ENCODE peak calls at places on chromosome 5, in six cellular contexts. O is OCI-LY7, I is esophagus squamous epithelium, X is heart right ventricle, E is mesendoderm, F is neuronal stem cell. R is an unnamed sample.
A peak's percentile ranks its signal among the peaks of the same experiment; 100 is the strongest.

GRCh38 chr5:137616046-137616445 is 116.9 kb upstream of the SPOCK1 start:
- DNase-seq in E (peak; percentile 53), X (no peak), O (no peak), F (no peak), I (no peak), R (no peak)

GRCh38 chr5:152072076-152072475 is 147.4 kb upstream of the GLRA1 start:
- DNase-seq in E (peak; percentile 35), X (peak; percentile 42), I (no peak), F (no peak), O (no peak), R (no peak)

GRCh38 chr5:150081541-150082283 is 4.6 kb downstream of the CSF1R start:
- DNase-seq in E (no peak), F (no peak), O (peak; percentile 31), X (peak; percentile 57), I (no peak), R (no peak)

GRCh38 chr5:178793156-178793555 is 62.7 kb upstream of the ZNF354A start:
- DNase-seq in X (peak; percentile 33), E (peak; percentile 51), F (no peak), O (peak; percentile 35), I (no peak), R (no peak)

GRCh38 chr5:59760798-59761348 is 132.7 kb downstream of the PDE4D start:
- DNase-seq in O (no peak), E (no peak), X (no peak), I (no peak), F (no peak), R (no peak)

GRCh38 chr5:4413996-4414395 is 726.1 kb upstream of the ADAMTS16 start:
- DNase-seq in O (no peak), X (no peak), F (no peak), E (peak; percentile 53), I (no peak), R (no peak)

GRCh38 chr5:20300110-20300509 is 312.1 kb upstream of the CDH18 start:
- DNase-seq in E (no peak), O (no peak), I (no peak), X (no peak), F (no peak), R (no peak)

GRCh38 chr5:169795311-169795710 is 158.2 kb downstream of the DOCK2 start:
- DNase-seq in E (no peak), I (no peak), O (no peak), X (no peak), F (no peak), R (no peak)

GRCh38 chr5:116521173-116521872 is 53.3 kb downstream of the SEMA6A start:
- DNase-seq in E (peak; percentile 53), O (no peak), X (no peak), I (no peak), F (no peak), R (no peak)

GRCh38 chr5:79408028-79408427 is 105.9 kb downstream of the HOMER1 start:
- DNase-seq in O (no peak), X (no peak), F (no peak), E (no peak), I (no peak), R (no peak)

GRCh38 chr5:140358738-140359310 is 1.2 kb upstream of the SLC4A9 start:
- DNase-seq in F (peak; percentile 54), X (no peak), E (peak; percentile 89), I (no peak), O (no peak), R (no peak)

GRCh38 chr5:103602465-103602864 is 39.9 kb upstream of the NUDT12 start:
- DNase-seq in I (no peak), F (no peak), X (no peak), O (no peak), E (no peak), R (no peak)

GRCh38 chr5:128765448-128766061 is 199.7 kb upstream of the SLC27A6 start:
- DNase-seq in I (no peak), O (no peak), X (no peak), F (no peak), E (no peak), R (no peak)

GRCh38 chr5:114176356-114176755 is 185.5 kb upstream of the KCNN2 start:
- DNase-seq in O (no peak), F (no peak), E (no peak), I (no peak), X (no peak), R (no peak)

GRCh38 chr5:89065919-89066318 is 182.9 kb upstream of the MEF2C start:
- DNase-seq in O (no peak), E (no peak), F (no peak), X (no peak), I (no peak), R (no peak)

GRCh38 chr5:31833005-31833404 is 194.1 kb downstream of the PDZD2 start:
- DNase-seq in X (no peak), F (no peak), E (no peak), I (no peak), O (no peak), R (no peak)

GRCh38 chr5:171433952-171434676 is 14.7 kb downstream of the FGF18 start:
- DNase-seq in F (no peak), X (no peak), O (no peak), E (no peak), I (no peak), R (no peak)

GRCh38 chr5:36272136-36272665 is 29.5 kb downstream of the RANBP3L start:
- DNase-seq in F (no peak), E (no peak), X (no peak), I (no peak), O (no peak), R (no peak)

GRCh38 chr5:156435101-156435500 is 108.1 kb downstream of the SGCD start:
- DNase-seq in O (no peak), X (no peak), I (no peak), E (no peak), F (no peak), R (no peak)

GRCh38 chr5:151155149-151155776 is 2.3 kb downstream of the ANXA6 start:
- DNase-seq in F (no peak), I (no peak), E (no peak), O (peak; percentile 67), X (no peak), R (no peak)

GRCh38 chr5:180208435-180209081 is 453 bp downstream of the RASGEF1C start:
- DNase-seq in E (peak; percentile 14), X (no peak), O (no peak), F (peak; percentile 29), I (no peak), R (no peak)
- H3K4me3 ChIP-seq in E (no peak overlapping the region), X (no peak overlapping the region), O (no peak overlapping the region), F (peak overlapping the region; percentile 40), I (peak overlapping the region; percentile 45), R (no peak overlapping the region)

DNA sequence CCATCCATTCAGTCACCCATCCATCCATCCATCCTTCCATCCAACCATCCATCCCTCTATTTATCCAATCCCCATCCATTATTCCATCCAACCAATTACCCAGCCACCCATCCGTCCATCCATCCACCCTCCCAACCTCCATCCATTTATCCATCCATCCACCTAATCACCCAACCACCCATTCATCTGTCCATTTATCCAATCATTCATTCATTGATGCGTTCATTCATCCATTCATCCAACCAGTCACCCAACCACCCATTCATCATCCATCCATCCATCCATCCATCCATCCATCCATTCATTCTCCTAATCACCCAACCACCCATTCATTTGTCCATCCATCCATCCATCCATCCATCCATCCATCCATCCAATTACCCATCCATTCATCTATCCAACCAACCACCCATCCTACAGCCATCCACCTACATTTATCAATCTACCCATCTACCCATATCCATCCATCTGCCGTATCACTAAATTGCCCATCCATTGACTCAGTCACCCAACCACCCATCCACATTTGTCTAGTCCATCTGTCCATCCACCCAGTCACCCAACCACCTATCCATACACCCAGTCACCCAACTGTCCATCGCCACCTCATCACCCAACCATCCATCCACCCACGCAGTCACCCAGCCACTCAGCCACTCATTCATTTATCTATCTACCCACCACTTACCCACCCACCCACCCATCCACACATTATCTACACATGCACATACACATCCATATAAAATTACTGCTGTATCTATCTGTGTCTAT is 165.4 kb downstream of the TRIO start:
- DNase-seq in X (no peak), F (no peak), O (no peak), E (no peak), I (no peak), R (no peak)
- H3K36me3 ChIP-seq in X (no peaks in the 10 kb centered on the region), F (peaks cover 28% of the 10 kb centered on the region), O (peaks cover 4% of the 10 kb centered on the region), E (peaks cover 2% of the 10 kb centered on the region), I (no peaks in the 10 kb centered on the region), R (no peaks in the 10 kb centered on the region)

GRCh38 chr5:64506567-64507321 is 929 bp downstream of the RGS7BP start:
- DNase-seq in X (no peak), O (no peak), I (no peak), F (peak; percentile 11), E (peak; percentile 55), R (peak; percentile 81)
- H3K27ac ChIP-seq in X (no peak overlapping the region), O (no peak overlapping the region), I (no peak overlapping the region), F (no peak overlapping the region), E (no peak overlapping the region), R (no peak overlapping the region)

GRCh38 chr5:177362871-177363507 is 5.3 kb downstream of the RGS14 start:
- DNase-seq in O (peak; percentile 48), F (peak; percentile 55), X (peak; percentile 68), E (peak; percentile 67), I (no peak), R (peak; percentile 92)

GRCh38 chr5:177364159-177364962 is 6.6 kb downstream of the RGS14 start:
- DNase-seq in F (no peak), O (no peak), I (no peak), X (no peak), E (no peak), R (no peak)

GRCh38 chr5:177362102-177362868 is 4.6 kb downstream of the RGS14 start:
- DNase-seq in O (no peak), X (no peak), E (no peak), F (no peak), I (no peak), R (peak; percentile 93)

GRCh38 chr5:177361418-177362101 is 3.8 kb downstream of the RGS14 start:
- DNase-seq in F (no peak), O (peak; percentile 77), E (no peak), X (no peak), I (no peak), R (no peak)

DNA sequence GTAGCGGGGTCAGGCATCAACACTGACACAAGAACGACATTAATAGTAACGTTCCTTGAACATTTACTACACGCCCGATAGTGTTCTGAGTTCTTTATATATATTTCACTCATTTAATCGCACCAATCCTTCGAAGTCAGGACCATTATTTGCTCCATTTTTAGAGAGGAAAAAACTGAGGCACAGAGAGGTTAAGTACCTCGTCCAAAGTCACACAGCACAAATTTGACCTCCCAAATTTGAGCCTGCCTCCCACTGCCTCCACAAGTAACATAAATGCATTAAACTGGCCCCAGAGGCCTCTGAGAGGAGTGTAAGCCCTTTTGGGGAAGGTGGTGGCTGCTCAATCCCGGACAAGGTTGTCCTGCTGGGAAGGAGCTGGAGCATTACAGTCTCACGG is 5.8 kb downstream of the RGS14 start:
- DNase-seq in X (no peak), E (no peak), I (no peak), F (no peak), O (no peak), R (no peak)
- H3K4me3 ChIP-seq in X (no peak overlapping the region), E (no peak overlapping the region), I (peak overlapping the region; percentile 56), F (no peak overlapping the region), O (peak overlapping the region; percentile 60), R (peak overlapping the region; percentile 59)

R was measured in kidney.